ENCODE peak calls at places on chromosomes 7 and 10, in eight cellular contexts. L is fibroblast of lung, N is thoracic aorta, R is cardiac fibroblast, P is fibroblast of the aortic adventitia, M is keratinocyte, K is breast epithelium, Y is AG10803. D is an unnamed sample.
A peak's percentile ranks its signal among the peaks of the same experiment; 100 is the strongest.

GRCh38 chr10:75929630-75930161 is 498.3 kb downstream of the LRMDA start:
- DNase-seq in M (no peak), L (no peak), N (no peak), R (no peak), K (no peak), Y (no peak), P (no peak), D (no peak)

GRCh38 chr10:59654007-59654406 is 55.6 kb downstream of the SLC16A9 start:
- DNase-seq in K (no peak), R (peak; percentile 38), Y (no peak), M (no peak), P (peak; percentile 16), N (no peak), L (peak; percentile 39), D (no peak)

GRCh38 chr7:94907420-94908203 is at the start of gene PPP1R9A:
- DNase-seq in M (no peak), N (no peak), L (peak; percentile 44), R (no peak), Y (no peak), P (no peak), K (no peak), D (no peak)

GRCh38 chr7:33040803-33041516 is 21.6 kb downstream of the NT5C3A start:
- DNase-seq in N (no peak), K (peak; percentile 37), M (peak; percentile 44), L (no peak), P (peak; percentile 61), R (peak; percentile 29), Y (no peak), D (peak; percentile 93)

GRCh38 chr10:810351-810846 is 120.9 kb upstream of the DIP2C start:
- DNase-seq in M (no peak), L (no peak), P (peak; percentile 20), K (no peak), R (peak; percentile 28), Y (peak; percentile 22), N (no peak), D (no peak)

GRCh38 chr10:86285136-86285790 is 81.3 kb downstream of the GRID1 start:
- DNase-seq in M (no peak), L (no peak), R (no peak), K (peak; percentile 13), N (no peak), Y (no peak), P (no peak), D (no peak)

GRCh38 chr10:47296111-47296894 is 3.7 kb upstream of the GDF10 start:
- DNase-seq in M (no peak), P (peak; percentile 7), R (no peak), K (no peak), N (no peak), Y (no peak), L (no peak), D (no peak)

GRCh38 chr7:151313857-151314256 is 27.8 kb upstream of the NUB1 start:
- DNase-seq in Y (peak; percentile 43), R (peak; percentile 39), L (peak; percentile 41), K (peak; percentile 35), P (peak; percentile 47), N (peak; percentile 53), M (no peak), D (peak; percentile 28)

GRCh38 chr7:30029696-30030095 is 1.5 kb downstream of the PLEKHA8 start:
- DNase-seq in Y (no peak), N (no peak), K (no peak), P (no peak), L (peak; percentile 21), R (peak; percentile 10), M (no peak), D (peak; percentile 25)

GRCh38 chr7:92489634-92490033 is 11.9 kb upstream of the ERVW-1 start:
- DNase-seq in L (peak; percentile 2), K (no peak), R (peak; percentile 7), N (no peak), Y (no peak), M (no peak), P (peak; percentile 29), D (no peak)

GRCh38 chr10:104029528-104029875 is 56.2 kb downstream of the COL17A1 start:
- DNase-seq in P (peak; percentile 91), N (no peak), Y (peak; percentile 54), L (no peak), K (no peak), M (no peak), R (peak; percentile 83), D (no peak)

GRCh38 chr7:94239661-94240234 is 154.9 kb upstream of the COL1A2 start:
- DNase-seq in K (no peak), L (no peak), Y (no peak), P (no peak), N (no peak), M (no peak), R (no peak), D (no peak)

GRCh38 chr10:4391683-4392082 is 434.3 kb upstream of the AKR1E2 start:
- DNase-seq in R (peak; percentile 53), P (no peak), N (no peak), Y (peak; percentile 21), L (no peak), M (no peak), K (no peak), D (peak; percentile 8)

GRCh38 chr10:30704016-30704600 is 74.6 kb upstream of the LYZL2 start:
- DNase-seq in P (no peak), R (no peak), N (no peak), L (no peak), M (no peak), Y (no peak), K (no peak), D (no peak)

GRCh38 chr10:1130995-1131790 is 75.0 kb downstream of the WDR37 start:
- DNase-seq in M (no peak), K (no peak), Y (no peak), P (no peak), N (no peak), L (no peak), R (no peak), D (no peak)

GRCh38 chr7:4556868-4557620 is 125.1 kb upstream of the FOXK1 start:
- DNase-seq in N (no peak), K (peak; percentile 67), P (no peak), M (no peak), L (peak; percentile 66), R (no peak), Y (no peak), D (no peak)

GRCh38 chr7:4566714-4567113 is 115.4 kb upstream of the FOXK1 start:
- DNase-seq in M (no peak), R (no peak), K (no peak), L (no peak), P (no peak), N (no peak), Y (no peak), D (no peak)

GRCh38 chr7:4561775-4562174 is 120.3 kb upstream of the FOXK1 start:
- DNase-seq in R (no peak), K (no peak), P (no peak), N (no peak), L (no peak), M (no peak), Y (no peak), D (no peak)
- TF ChIP-seq CTCF in R (no peak), K (no peak), P (no peak), N (no peak), L (no peak), M (no peak), Y (no peak), D (no peak)

GRCh38 chr10:106920538-106920937 is 244.0 kb downstream of the SORCS1 start:
- DNase-seq in Y (no peak), K (no peak), M (no peak), N (no peak), R (no peak), L (no peak), P (no peak), D (no peak)

GRCh38 chr10:106925187-106925586 is 239.3 kb downstream of the SORCS1 start:
- DNase-seq in M (no peak), R (no peak), L (no peak), N (no peak), P (no peak), K (no peak), Y (no peak), D (no peak)

GRCh38 chr10:106917452-106918055 is 247.0 kb downstream of the SORCS1 start:
- DNase-seq in R (no peak), M (no peak), L (no peak), P (no peak), K (no peak), Y (no peak), N (no peak), D (no peak)

GRCh38 chr10:106919798-106920382 is 244.6 kb downstream of the SORCS1 start:
- DNase-seq in P (no peak), Y (no peak), L (no peak), N (no peak), K (no peak), R (no peak), M (no peak), D (no peak)
- H3K4me3 ChIP-seq in P (no peak overlapping the region), Y (no peak overlapping the region), L (no peak overlapping the region), N (no peak overlapping the region), K (no peak overlapping the region), R (no peak overlapping the region), M (no peak overlapping the region), D (no peak overlapping the region)

DNA sequence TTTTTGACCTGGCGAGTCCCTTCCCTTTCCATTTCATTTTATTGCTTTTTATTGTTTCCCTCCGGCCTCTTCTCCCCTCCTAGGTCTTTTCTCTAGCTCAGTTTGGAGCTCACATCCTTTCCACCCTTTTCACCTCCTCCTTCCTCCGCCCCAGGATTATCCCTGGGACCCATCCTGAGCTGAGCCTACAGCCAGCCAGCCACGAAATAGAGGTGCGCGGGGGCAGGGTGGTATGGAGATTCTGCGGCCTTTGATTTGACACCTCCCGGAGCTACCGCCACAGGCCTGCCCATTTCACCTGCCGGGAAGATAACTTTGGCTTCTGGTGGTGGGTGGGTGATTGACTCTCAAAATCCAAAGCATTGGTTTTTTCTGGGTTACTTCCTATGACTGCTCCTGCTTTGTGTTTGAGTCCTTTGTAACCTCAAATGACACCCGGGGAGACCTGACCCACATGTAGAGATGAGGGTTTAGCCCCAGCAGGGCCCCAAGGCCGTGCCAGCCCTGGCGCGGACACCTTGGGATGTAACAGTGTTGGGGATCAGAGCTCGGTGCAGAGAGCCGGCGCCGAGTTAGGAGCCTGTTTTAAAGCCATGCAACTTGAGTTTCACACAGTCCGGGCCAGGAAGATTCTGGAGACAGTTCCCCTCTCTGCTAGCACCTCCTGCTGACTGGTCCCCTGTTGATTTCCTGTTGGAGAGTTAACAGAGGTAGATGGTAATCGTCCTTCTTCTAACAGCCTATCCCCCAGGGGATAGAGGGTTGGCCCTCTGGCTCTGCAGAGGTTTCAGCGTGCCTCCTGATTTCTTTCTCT is 1.5 kb downstream of the DUSP5 start:
- DNase-seq in L (peak; percentile 69), N (no peak), P (peak; percentile 70), K (peak; percentile 64), M (no peak), R (peak; percentile 73), Y (peak; percentile 72), D (peak; percentile 82)
- TF ChIP-seq CTCF in L (peak; percentile 48), N (no peak), P (peak; percentile 33), K (no peak), M (peak; percentile 57), R (peak; percentile 13), Y (peak; percentile 62), D (peak; percentile 51)

DNA sequence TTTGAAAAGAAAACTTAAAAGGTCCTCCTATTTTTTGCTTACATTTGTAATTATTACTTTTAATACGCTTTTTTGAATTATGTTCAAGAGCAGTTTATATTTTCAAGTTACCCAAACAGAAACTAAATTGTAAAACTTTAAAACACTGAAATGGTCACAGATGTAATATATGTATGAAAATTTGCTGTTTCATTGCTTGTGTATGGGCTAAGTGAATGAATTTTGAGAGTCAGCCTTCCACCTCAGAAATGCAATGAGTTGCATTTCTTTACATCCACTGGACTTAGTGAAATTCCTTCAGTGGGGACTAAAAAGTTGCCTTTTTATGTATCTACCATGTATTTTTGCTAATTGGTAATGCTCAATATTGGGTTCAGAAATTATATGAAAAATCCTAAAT is 1.6 kb downstream of the VPS26A start:
- DNase-seq in K (no peak), M (no peak), L (no peak), N (no peak), P (no peak), Y (no peak), R (no peak), D (no peak)
- H3K4me3 ChIP-seq in K (peak overlapping the region; percentile 96), M (peak overlapping the region; percentile 98), L (peak overlapping the region; percentile 90), N (peak overlapping the region; percentile 83), P (peak overlapping the region; percentile 86), Y (peak overlapping the region; percentile 83), R (peak overlapping the region; percentile 90), D (peak overlapping the region; percentile 85)